ENCODE peak calls at places on chromosome 2, in five cellular contexts. R, E, G, Q and K are unnamed samples.

GRCh38 chr2:171434671-171434980 is 600 bp downstream of the DCAF17 start:
- DNase-seq in R (no peak), G (no peak), E (peak), Q (peak), K (peak)

GRCh38 chr2:23617167-23617787 is 232.3 kb downstream of the KLHL29 start:
- DNase-seq in G (no peak), R (no peak), E (no peak), Q (no peak), K (no peak)

GRCh38 chr2:101921961-101922325 is 69.8 kb upstream of the IL1R2 start:
- DNase-seq in E (no peak), G (no peak), Q (no peak), R (no peak), K (no peak)

GRCh38 chr2:191790737-191791136 is 56.2 kb downstream of the CAVIN2 start:
- DNase-seq in Q (no peak), R (no peak), G (no peak), E (no peak), K (no peak)

GRCh38 chr2:46954951-46955571 is 39.5 kb upstream of the MCFD2 start:
- DNase-seq in G (no peak), E (peak), R (no peak), Q (peak), K (no peak)

GRCh38 chr2:69138247-69138754 is 125.3 kb downstream of the ANTXR1 start:
- DNase-seq in R (peak), G (peak), E (peak), Q (no peak), K (peak)

GRCh38 chr2:148614332-148615049 is 30.1 kb upstream of the EPC2 start:
- DNase-seq in E (peak), Q (no peak), G (peak), R (no peak), K (peak)

GRCh38 chr2:8376603-8377423 is 305.0 kb upstream of the ID2 start:
- DNase-seq in E (no peak), R (no peak), G (no peak), Q (no peak), K (no peak)

GRCh38 chr2:234095301-234095700 is 44.8 kb downstream of the SPP2 start:
- DNase-seq in R (no peak), G (no peak), E (no peak), Q (no peak), K (no peak)

GRCh38 chr2:37190290-37190689 is 1.8 kb upstream of the SULT6B1 start:
- DNase-seq in Q (no peak), R (no peak), G (no peak), E (no peak), K (no peak)

GRCh38 chr2:54546925-54547324 is 90.8 kb downstream of the SPTBN1 start:
- DNase-seq in E (no peak), G (no peak), R (no peak), Q (no peak), K (no peak)

GRCh38 chr2:188629890-188630483 is 338.3 kb downstream of the GULP1 start:
- DNase-seq in R (no peak), G (no peak), Q (no peak), E (no peak), K (no peak)

GRCh38 chr2:12721571-12722444 is 5.1 kb downstream of the TRIB2 start:
- DNase-seq in E (no peak), G (no peak), Q (no peak), R (no peak), K (no peak)

GRCh38 chr2:80499095-80499494 is 194.5 kb upstream of the LRRTM1 start:
- DNase-seq in Q (peak), G (peak), R (no peak), E (no peak), K (peak)

GRCh38 chr2:46780801-46781445 is 134.7 kb downstream of the MCFD2 start:
- DNase-seq in E (no peak), R (no peak), Q (peak), G (no peak), K (peak)

GRCh38 chr2:127401757-127402695 is 14.3 kb upstream of the MAP3K2 start:
- DNase-seq in R (no peak), G (no peak), Q (no peak), E (no peak), K (no peak)

GRCh38 chr2:98773907-98774306 is 43.0 kb upstream of the MGAT4A start:
- DNase-seq in R (no peak), E (no peak), Q (no peak), G (no peak), K (peak)

GRCh38 chr2:98773169-98773568 is 42.2 kb upstream of the MGAT4A start:
- DNase-seq in Q (no peak), R (no peak), E (no peak), G (no peak), K (no peak)

GRCh38 chr2:98771264-98771663 is 40.3 kb upstream of the MGAT4A start:
- DNase-seq in Q (no peak), R (no peak), E (no peak), G (no peak), K (peak)

GRCh38 chr2:98772531-98772930 is 41.6 kb upstream of the MGAT4A start:
- DNase-seq in Q (no peak), R (no peak), E (no peak), G (no peak), K (no peak)

DNA sequence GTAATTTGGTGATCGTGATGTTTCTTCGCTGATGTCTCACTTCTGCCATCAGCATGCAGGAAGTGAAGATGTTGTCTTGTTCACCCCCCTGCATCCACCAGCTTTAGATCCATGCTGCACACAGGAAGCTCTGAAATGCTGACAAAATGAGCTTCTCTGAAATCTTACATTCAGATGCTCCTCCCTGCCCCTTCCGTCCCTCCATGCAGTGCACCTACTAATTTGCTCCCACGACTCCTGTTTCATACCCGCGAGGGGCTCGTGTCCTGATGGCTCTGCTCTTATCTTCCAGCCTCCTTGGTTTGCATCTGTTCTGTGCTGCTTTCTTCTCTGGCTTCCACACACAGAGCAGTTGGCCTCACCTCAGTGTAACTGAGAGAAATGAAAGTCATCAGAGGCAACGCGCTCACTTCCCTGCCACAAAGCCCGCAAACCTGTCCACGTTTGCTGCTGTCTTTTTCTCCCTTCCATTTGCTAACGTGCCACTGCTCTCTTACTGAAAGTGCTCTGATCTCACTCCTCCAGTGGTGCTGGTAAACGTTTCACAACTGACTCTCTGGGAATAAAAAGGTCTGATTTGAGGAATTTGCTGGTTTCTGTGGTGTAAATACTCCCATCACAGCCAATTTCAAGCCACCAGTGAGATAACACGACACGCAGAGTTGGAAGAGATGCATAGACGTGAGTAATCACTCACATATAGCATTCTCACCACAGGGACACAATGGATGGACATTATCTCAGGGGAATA is 41.0 kb upstream of the MGAT4A start:
- DNase-seq in R (no peak), Q (no peak), G (no peak), E (no peak), K (no peak)
- TF ChIP-seq REST in R (no peak), Q (no peak), G (no peak), E (no peak), K (no peak)

GRCh38 chr2:61713457-61713856 is 140.4 kb downstream of the FAM161A start:
- DNase-seq in G (no peak), Q (no peak), R (no peak), E (no peak), K (no peak)

GRCh38 chr2:61712060-61712459 is 141.8 kb downstream of the FAM161A start:
- DNase-seq in G (no peak), E (no peak), Q (no peak), R (no peak), K (no peak)

GRCh38 chr2:61710711-61711110 is 143.1 kb downstream of the FAM161A start:
- DNase-seq in G (no peak), E (no peak), Q (peak), R (no peak), K (no peak)

GRCh38 chr2:61705625-61706024 is 148.2 kb downstream of the FAM161A start:
- DNase-seq in G (no peak), Q (no peak), E (no peak), R (no peak), K (no peak)

DNA sequence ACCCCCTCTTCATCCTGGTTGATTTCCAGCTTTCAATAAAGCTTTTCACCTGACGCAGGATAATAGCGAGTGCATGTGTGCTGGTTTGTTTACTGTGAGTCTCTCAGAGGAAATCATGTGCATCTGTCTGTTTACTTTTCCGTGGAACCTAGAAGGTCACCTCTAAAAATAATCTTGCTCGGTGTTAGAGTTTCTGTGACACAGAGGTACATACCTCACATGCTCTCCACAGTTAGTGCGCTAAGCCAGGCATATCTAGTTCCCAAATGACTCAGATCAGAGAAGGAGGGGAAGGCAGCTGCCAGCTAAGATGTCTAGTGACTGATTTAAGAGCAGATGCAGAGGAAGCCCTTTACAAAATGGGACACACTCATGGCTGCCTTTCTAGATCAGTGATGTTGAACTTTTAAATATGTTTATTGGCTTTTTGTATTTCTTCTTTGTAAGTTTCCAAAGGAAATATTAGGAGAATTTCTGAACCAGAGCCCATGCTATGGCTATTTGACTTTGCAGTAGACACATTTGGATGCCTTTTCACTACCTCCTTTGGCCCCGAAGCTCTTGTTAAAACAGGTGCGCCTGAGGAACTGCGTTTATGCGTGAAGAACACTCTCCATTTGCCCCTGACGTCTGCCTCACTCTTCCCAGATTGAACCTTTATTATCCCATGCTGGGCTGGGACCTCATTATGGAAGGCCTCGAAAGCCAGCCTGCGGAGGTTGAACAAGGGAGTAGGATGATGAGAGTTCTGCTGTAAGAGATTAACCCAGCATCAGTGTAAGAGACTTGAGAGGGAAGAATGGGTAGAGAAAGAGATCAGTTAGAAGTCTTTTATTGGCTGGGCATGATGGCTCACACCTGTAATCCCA is 145.6 kb downstream of the FAM161A start:
- DNase-seq in R (peak), G (no peak), Q (peak), E (peak), K (no peak)
- TF ChIP-seq REST in R (no peak), G (no peak), Q (no peak), E (no peak), K (no peak)

GRCh38 chr2:38496927-38497669 is 105.6 kb downstream of the HNRNPLL start:
- DNase-seq in Q (peak), R (no peak), G (no peak), E (no peak), K (no peak)
- TF ChIP-seq REST in Q (no peak), R (no peak), G (no peak), E (no peak), K (no peak)

GRCh38 chr2:142879191-142879590 is 1.7 kb downstream of the KYNU start:
- DNase-seq in E (no peak), R (no peak), Q (no peak), G (no peak), K (no peak)

GRCh38 chr2:142881619-142882018 is 4.2 kb downstream of the KYNU start:
- DNase-seq in Q (no peak), G (no peak), R (no peak), E (no peak), K (no peak)

GRCh38 chr2:142877265-142877756 is at the start of gene KYNU:
- DNase-seq in Q (peak), R (no peak), E (no peak), G (no peak), K (no peak)

GRCh38 chr2:142878061-142878741 is 737 bp downstream of the KYNU start:
- DNase-seq in E (no peak), G (no peak), R (no peak), Q (peak), K (no peak)

GRCh38 chr2:142880275-142880674 is 2.8 kb downstream of the KYNU start:
- DNase-seq in Q (peak), E (no peak), G (no peak), R (no peak), K (no peak)
- TF ChIP-seq REST in Q (no peak), E (no peak), G (no peak), R (no peak), K (no peak)

DNA sequence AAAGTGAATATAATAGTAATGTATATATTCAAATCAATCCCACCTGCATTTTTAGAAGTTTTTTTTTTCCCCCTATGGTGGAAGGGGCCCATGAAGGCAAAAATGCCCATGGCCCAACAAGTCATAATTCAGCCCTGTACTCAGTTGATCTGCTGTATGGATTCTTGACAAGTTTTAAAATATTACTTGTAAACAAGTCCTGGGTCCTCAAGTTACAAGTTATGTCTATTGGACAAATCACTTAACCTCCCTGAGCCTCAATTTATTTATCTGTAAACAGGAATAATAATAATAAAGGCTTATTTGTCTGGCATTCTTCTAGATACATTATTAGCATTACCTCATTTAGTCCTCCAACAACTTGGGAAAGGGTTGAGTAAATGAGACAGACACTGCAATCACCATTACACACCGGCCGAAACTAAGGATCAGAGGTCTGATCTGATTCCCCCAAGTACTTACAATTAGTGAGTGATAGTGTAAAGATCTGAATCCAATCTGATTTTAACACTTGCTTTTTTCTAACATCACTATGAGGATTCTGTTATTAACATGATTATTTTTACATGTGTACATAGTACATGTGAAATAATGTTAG is 66.1 kb downstream of the PDE1A start:
- DNase-seq in R (no peak), G (no peak), E (no peak), Q (no peak), K (no peak)
- TF ChIP-seq REST in R (no peak), G (no peak), E (no peak), Q (no peak), K (no peak)

DNA sequence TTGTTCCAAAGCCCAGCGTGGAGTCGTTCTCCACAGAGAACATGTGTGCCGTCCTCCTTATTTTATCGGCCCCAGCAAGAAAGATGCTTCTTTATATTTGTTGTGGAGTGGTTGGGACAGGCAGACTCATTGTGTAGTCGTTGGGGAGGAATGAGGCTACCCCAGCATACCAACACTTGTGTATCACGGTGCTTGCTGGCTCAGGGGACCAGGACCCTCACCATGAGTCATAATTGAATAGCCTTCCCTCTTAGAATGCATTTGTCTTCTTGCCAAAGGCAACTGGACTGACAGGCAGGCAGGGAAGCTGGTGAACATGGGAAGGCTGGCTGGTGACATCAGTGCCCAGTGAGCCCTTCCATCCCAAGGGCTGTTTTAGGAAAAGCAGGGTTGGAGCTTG is 4.7 kb downstream of the CAPN10 start:
- DNase-seq in R (no peak), G (no peak), Q (no peak), E (no peak), K (no peak)
- TF ChIP-seq REST in R (no peak), G (no peak), Q (no peak), E (no peak), K (no peak)

GRCh38 chr2:85945576-85945975 is 56.8 kb upstream of the ST3GAL5 start:
- DNase-seq in R (no peak), E (no peak), G (no peak), Q (no peak), K (no peak)
- TF ChIP-seq REST in R (no peak), E (no peak), G (no peak), Q (no peak), K (no peak)

GRCh38 chr2:184596819-184597411 is 1.4 kb upstream of the ZNF804A start:
- DNase-seq in G (peak), E (no peak), Q (peak), R (no peak), K (peak)
- TF ChIP-seq REST in G (no peak), E (no peak), Q (no peak), R (peak), K (no peak)

GRCh38 chr2:61645911-61646310 is 107.8 kb upstream of the XPO1 start:
- DNase-seq in R (no peak), G (no peak), E (no peak), Q (no peak), K (no peak)

DNA sequence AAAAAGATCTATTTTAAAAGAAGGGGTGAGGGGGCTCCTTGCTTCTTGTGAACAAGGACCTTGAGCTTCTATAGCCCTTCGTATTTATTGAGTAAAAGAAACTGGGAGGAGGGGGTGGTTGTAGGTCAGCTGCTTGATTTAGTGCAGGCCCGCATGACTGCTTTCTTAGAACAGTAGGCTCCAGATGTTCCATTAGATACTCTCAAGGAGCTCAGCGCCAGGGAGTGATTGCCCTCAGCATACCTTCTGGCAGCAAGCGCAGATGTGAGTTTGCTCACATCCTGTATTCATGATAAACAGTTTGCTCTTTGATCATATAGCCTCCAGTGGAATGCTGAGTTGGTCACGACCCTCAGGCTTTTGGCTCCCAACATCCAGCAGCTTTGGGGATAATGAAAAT is 108.9 kb upstream of the XPO1 start:
- DNase-seq in E (no peak), R (no peak), G (no peak), Q (no peak), K (no peak)
- TF ChIP-seq REST in E (no peak), R (no peak), G (no peak), Q (no peak), K (no peak)